ENCODE peak calls at places on chromosomes 11 and 22, in five cellular contexts. Q, P, E, G and C are unnamed samples.

GRCh38 chr11:28529046-28529445 is 420.9 kb downstream of the METTL15 start:
- DNase-seq in Q (peak), P (peak), E (no peak), G (no peak), C (no peak)

GRCh38 chr11:34890812-34891211 is 25.4 kb downstream of the APIP start:
- DNase-seq in Q (peak), P (peak), E (no peak), G (no peak), C (no peak)

GRCh38 chr11:1077033-1077416 is 2.4 kb downstream of the MUC2 start:
- DNase-seq in Q (no peak), P (no peak), E (no peak), G (no peak), C (no peak)

GRCh38 chr11:3154001-3154599 is 11.0 kb downstream of the OSBPL5 start:
- DNase-seq in Q (peak), P (no peak), E (no peak), G (no peak), C (peak)

GRCh38 chr11:28673687-28674431 is 565.7 kb downstream of the METTL15 start:
- DNase-seq in Q (peak), P (no peak), E (no peak), G (no peak), C (no peak)

GRCh38 chr11:130128626-130129025 is 31.0 kb upstream of the ST14 start:
- DNase-seq in Q (no peak), P (no peak), E (no peak), G (no peak), C (no peak)

GRCh38 chr22:41256898-41257260 is 16.1 kb upstream of the CHADL start:
- DNase-seq in Q (peak), P (no peak), E (no peak), G (peak), C (no peak)

GRCh38 chr11:118398797-118399564 is 2.4 kb upstream of the ATP5MG start:
- DNase-seq in Q (peak), P (no peak), E (no peak), G (no peak), C (no peak)

GRCh38 chr22:37930270-37930951 is 23.0 kb downstream of the C22orf23 start:
- DNase-seq in Q (peak), P (no peak), E (peak), G (no peak), C (no peak)

GRCh38 chr11:77057938-77058474 is 8.8 kb upstream of the CAPN5 start:
- DNase-seq in Q (no peak), P (no peak), E (no peak), G (no peak), C (no peak)

GRCh38 chr11:60724420-60724819 is at the start of gene MS4A18:
- DNase-seq in Q (no peak), P (no peak), E (no peak), G (no peak), C (no peak)

GRCh38 chr11:65429724-65430405 is 7.3 kb downstream of the NEAT1 start:
- DNase-seq in Q (peak), P (no peak), E (peak), G (no peak), C (peak)

GRCh38 chr11:26194871-26195270 is 137.1 kb upstream of the ANO3 start:
- DNase-seq in Q (no peak), P (no peak), E (no peak), G (no peak), C (no peak)

GRCh38 chr22:30926706-30927105 is 41.9 kb downstream of the MORC2 start:
- DNase-seq in Q (no peak), P (no peak), E (no peak), G (no peak), C (no peak)

GRCh38 chr22:19730662-19731360 is 7.5 kb downstream of the GP1BB start:
- DNase-seq in Q (peak), P (peak), E (peak), G (peak), C (peak)

GRCh38 chr11:19187101-19187500 is 14.7 kb downstream of the CSRP3 start:
- DNase-seq in Q (no peak), P (no peak), E (no peak), G (no peak), C (no peak)

GRCh38 chr11:63914896-63915681 is 1.9 kb downstream of the RCOR2 start:
- DNase-seq in Q (no peak), P (no peak), E (peak), G (no peak), C (no peak)

GRCh38 chr11:73095613-73096012 is 46.5 kb downstream of the FCHSD2 start:
- DNase-seq in Q (no peak), P (no peak), E (no peak), G (no peak), C (no peak)

GRCh38 chr22:28855355-28856094 is 27.8 kb upstream of the ZNRF3 start:
- DNase-seq in Q (peak), P (peak), E (peak), G (peak), C (peak)

GRCh38 chr11:71518506-71519471 is 8.3 kb upstream of the KRTAP5-7 start:
- DNase-seq in Q (no peak), P (no peak), E (no peak), G (no peak), C (no peak)

GRCh38 chr11:976431-977160 is 50.9 kb downstream of the AP2A2 start:
- DNase-seq in Q (no peak), P (no peak), E (peak), G (no peak), C (no peak)

GRCh38 chr11:27437824-27438594 is 34.6 kb downstream of the LGR4 start:
- DNase-seq in Q (no peak), P (no peak), E (no peak), G (no peak), C (no peak)

GRCh38 chr11:1444823-1445422 is 41.7 kb downstream of the MOB2 start:
- DNase-seq in Q (no peak), P (no peak), E (no peak), G (no peak), C (no peak)

GRCh38 chr22:20968281-20968977 is 1.4 kb downstream of the AIFM3 start:
- DNase-seq in Q (no peak), P (no peak), E (no peak), G (no peak), C (no peak)

GRCh38 chr11:58531865-58532341 is 24.0 kb upstream of the OR5B21 start:
- DNase-seq in Q (no peak), P (no peak), E (no peak), G (no peak), C (no peak)

GRCh38 chr22:39209756-39210155 is 35.0 kb downstream of the PDGFB start:
- DNase-seq in Q (no peak), P (no peak), E (no peak), G (no peak), C (no peak)

GRCh38 chr22:35961480-35961902 is 67.1 kb downstream of the RBFOX2 start:
- DNase-seq in Q (peak), P (peak), E (no peak), G (peak), C (no peak)

GRCh38 chr11:112162761-112163669 is 879 bp downstream of the IL18 start:
- DNase-seq in Q (peak), P (no peak), E (no peak), G (no peak), C (no peak)

GRCh38 chr11:57399928-57400578 is 9.6 kb upstream of the PRG2 start:
- DNase-seq in Q (no peak), P (no peak), E (no peak), G (no peak), C (no peak)

GRCh38 chr22:28783786-28784671 is 11.5 kb downstream of the CCDC117 start:
- DNase-seq in Q (no peak), P (peak), E (no peak), G (no peak), C (no peak)

GRCh38 chr11:63811522-63811921 is 1.7 kb upstream of the SPINDOC start:
- DNase-seq in Q (no peak), P (no peak), E (no peak), G (no peak), C (no peak)

GRCh38 chr11:77198440-77198849 is 70.4 kb downstream of the MYO7A start:
- DNase-seq in Q (peak), P (no peak), E (no peak), G (peak), C (peak)

GRCh38 chr22:33757443-33758124 is 162.7 kb downstream of the LARGE1 start:
- DNase-seq in Q (no peak), P (no peak), E (no peak), G (no peak), C (no peak)

GRCh38 chr11:76604652-76605241 is 65.8 kb downstream of the LRRC32 start:
- DNase-seq in Q (no peak), P (no peak), E (no peak), G (no peak), C (no peak)

GRCh38 chr22:45105281-45105700 is 58.4 kb upstream of the NUP50 start:
- DNase-seq in Q (peak), P (peak), E (no peak), G (no peak), C (no peak)

GRCh38 chr22:31238057-31238456 is 26.0 kb downstream of the LIMK2 start:
- DNase-seq in Q (peak), P (no peak), E (no peak), G (no peak), C (no peak)